ENCODE peak calls at places on chromosome 11, in ten cellular contexts. Q is nucleus accumbens; W is dermis blood vessel endothelial cell; N is A549; P is activated naive CD4-positive, alpha-beta T cell; O is stimulated activated CD8-positive, alpha-beta memory T cell treated with anti-CD3 and anti-CD28 coated beads, Interleukin-12 subunit alpha, Interleukin-12 subunit beta, amount 100 ng/mL, for 1 hour; A is mucosa of gallbladder; C is germinal center; Z is AG09309; S is hepatic stellate cell. B is an unnamed sample.

GRCh38 chr11:71962428-71963038 is 33.7 kb downstream of the RNF121 start:
- DNase-seq in Q (no peak), W (peak; percentile 41), N (no peak), P (no peak), O (no peak), A (no peak), C (no peak), Z (peak; percentile 23), S (no peak), B (no peak)

GRCh38 chr11:66310324-66310723 is 6.5 kb downstream of the CD248 start:
- DNase-seq in Q (no peak), W (no peak), N (no peak), P (no peak), O (no peak), A (no peak), C (no peak), Z (no peak), S (no peak), B (no peak)

GRCh38 chr11:61700221-61700620 is 20.0 kb downstream of the DAGLA start:
- DNase-seq in Q (no peak), W (peak; percentile 52), N (peak; percentile 66), P (no peak), O (no peak), A (peak; percentile 81), C (no peak), Z (no peak), S (no peak), B (no peak)

GRCh38 chr11:43505171-43505570 is 146.5 kb downstream of the TTC17 start:
- DNase-seq in Q (no peak), W (no peak), N (no peak), P (no peak), O (no peak), A (no peak), C (no peak), Z (no peak), S (no peak), B (no peak)

GRCh38 chr11:1129666-1130160 is 28.0 kb upstream of the MUC5AC start:
- DNase-seq in Q (no peak), W (no peak), N (no peak), P (no peak), O (no peak), A (no peak), C (no peak), Z (no peak), S (no peak), B (no peak)

GRCh38 chr11:125312812-125313211 is 148.3 kb downstream of the PKNOX2 start:
- DNase-seq in Q (no peak), W (no peak), N (no peak), P (no peak), O (no peak), A (no peak), C (no peak), Z (no peak), S (no peak), B (no peak)

GRCh38 chr11:131824766-131825165 is 454.4 kb downstream of the NTM start:
- DNase-seq in Q (no peak), W (no peak), N (no peak), P (no peak), O (no peak), A (no peak), C (no peak), Z (peak; percentile 25), S (no peak), B (no peak)

GRCh38 chr11:65315204-65315865 is 669 bp downstream of the CDC42EP2 start:
- DNase-seq in Q (peak; percentile 72), W (peak; percentile 86), N (peak; percentile 74), P (peak; percentile 82), O (peak; percentile 69), A (peak; percentile 77), C (peak; percentile 83), Z (no peak), S (peak; percentile 81), B (peak; percentile 66)

GRCh38 chr11:107139396-107139795 is 121.1 kb upstream of the GUCY1A2 start:
- DNase-seq in Q (no peak), W (no peak), N (no peak), P (no peak), O (no peak), A (no peak), C (no peak), Z (no peak), S (no peak), B (no peak)

GRCh38 chr11:11465280-11465679 is 112.2 kb upstream of the CSNK2A3 start:
- DNase-seq in Q (no peak), W (no peak), N (no peak), P (no peak), O (no peak), A (no peak), C (no peak), Z (no peak), S (no peak), B (no peak)

GRCh38 chr11:86765146-86765663 is 35.1 kb upstream of the PRSS23 start:
- DNase-seq in Q (no peak), W (no peak), N (no peak), P (no peak), O (no peak), A (no peak), C (no peak), Z (no peak), S (no peak), B (no peak)

GRCh38 chr11:106329273-106330018 is 252.0 kb downstream of the AASDHPPT start:
- DNase-seq in Q (no peak), W (no peak), N (no peak), P (no peak), O (no peak), A (no peak), C (no peak), Z (no peak), S (no peak), B (no peak)

B was measured in central memory CD4-positive, alpha-beta T cell.